ENCODE peak calls at places on chromosomes 7 and 10, in seven cellular contexts. R is Panc1, V is HCT116, J is brain microvascular endothelial cell, T is psoas muscle, B is lower lobe of right lung, L is AG04450. H is an unnamed sample. For H3K27me3, the result is how much of the 10 kb centered on the place peaks cover.

GRCh38 chr7:71896535-71896934 is 515.6 kb downstream of the CALN1 start:
- DNase-seq in R (no peak), V (no peak), J (no peak), T (no peak), B (no peak), L (no peak), H (no peak)

GRCh38 chr7:27098493-27099223 is 2.9 kb upstream of the HOXA1 start:
- DNase-seq in R (no peak), V (no peak), J (no peak), T (peak), B (no peak), L (no peak), H (no peak)

GRCh38 chr7:93132216-93132615 is 14.4 kb upstream of the SAMD9 start:
- DNase-seq in R (no peak), V (no peak), J (no peak), T (no peak), B (no peak), L (no peak), H (no peak)

GRCh38 chr10:104054430-104054829 is 31.2 kb downstream of the COL17A1 start:
- DNase-seq in R (no peak), V (no peak), J (no peak), T (no peak), B (no peak), L (peak), H (no peak)

GRCh38 chr7:139505563-139505962 is 17.9 kb upstream of the CLEC2L start:
- DNase-seq in R (no peak), V (peak), J (no peak), T (no peak), B (no peak), L (no peak), H (no peak)

GRCh38 chr7:37318541-37318940 is 130.1 kb downstream of the ELMO1 start:
- DNase-seq in R (no peak), V (no peak), J (no peak), T (no peak), B (no peak), L (no peak), H (no peak)

GRCh38 chr10:110376021-110376773 is 71.5 kb upstream of the SMNDC1 start:
- DNase-seq in R (no peak), V (no peak), J (no peak), T (no peak), B (peak), L (no peak), H (peak)

GRCh38 chr7:20229652-20230500 is 12.7 kb upstream of the MACC1 start:
- DNase-seq in R (no peak), V (no peak), J (peak), T (no peak), B (no peak), L (peak), H (no peak)

GRCh38 chr7:38311329-38311937 is 38.0 kb upstream of the TARP start:
- DNase-seq in R (no peak), V (no peak), J (no peak), T (peak), B (peak), L (no peak), H (peak)

GRCh38 chr7:55474944-55475911 is 97.1 kb downstream of the VOPP1 start:
- DNase-seq in R (no peak), V (no peak), J (no peak), T (no peak), B (no peak), L (no peak), H (peak)

GRCh38 chr7:139813141-139813540 is 15.9 kb upstream of the TBXAS1 start:
- DNase-seq in R (no peak), V (no peak), J (no peak), T (no peak), B (no peak), L (no peak), H (no peak)

GRCh38 chr10:60167056-60167455 is 222.6 kb downstream of the ANK3 start:
- DNase-seq in R (no peak), V (no peak), J (no peak), T (no peak), B (no peak), L (no peak), H (no peak)

GRCh38 chr10:87961314-87961713 is 97.9 kb downstream of the PTEN start:
- DNase-seq in R (peak), V (no peak), J (peak), T (no peak), B (no peak), L (no peak), H (no peak)

GRCh38 chr10:100886544-100886943 is 26.2 kb upstream of the SLF2 start:
- DNase-seq in R (no peak), V (no peak), J (no peak), T (no peak), B (no peak), L (no peak), H (no peak)

GRCh38 chr7:151351027-151351426 is 9.4 kb downstream of the NUB1 start:
- DNase-seq in R (no peak), V (no peak), J (no peak), T (no peak), B (no peak), L (no peak), H (peak)

GRCh38 chr10:88952647-88953111 is at the start of gene ACTA2:
- DNase-seq in R (no peak), V (no peak), J (peak), T (no peak), B (no peak), L (peak), H (no peak)

GRCh38 chr7:19752045-19752444 is 21.4 kb downstream of the TMEM196 start:
- DNase-seq in R (no peak), V (no peak), J (no peak), T (no peak), B (no peak), L (no peak), H (no peak)

GRCh38 chr10:12530017-12530416 is 180.7 kb downstream of the CAMK1D start:
- DNase-seq in R (no peak), V (no peak), J (no peak), T (no peak), B (no peak), L (no peak), H (no peak)

GRCh38 chr7:50339990-50340500 is 35.5 kb downstream of the IKZF1 start:
- DNase-seq in R (no peak), V (no peak), J (no peak), T (no peak), B (no peak), L (no peak), H (peak)

GRCh38 chr10:121080324-121080807 is 229.2 kb downstream of the WDR11 start:
- DNase-seq in R (no peak), V (no peak), J (no peak), T (peak), B (no peak), L (no peak), H (no peak)

GRCh38 chr7:95718556-95719410 is 53.6 kb upstream of the DYNC1I1 start:
- DNase-seq in R (peak), V (peak), J (no peak), T (no peak), B (no peak), L (no peak), H (no peak)

DNA sequence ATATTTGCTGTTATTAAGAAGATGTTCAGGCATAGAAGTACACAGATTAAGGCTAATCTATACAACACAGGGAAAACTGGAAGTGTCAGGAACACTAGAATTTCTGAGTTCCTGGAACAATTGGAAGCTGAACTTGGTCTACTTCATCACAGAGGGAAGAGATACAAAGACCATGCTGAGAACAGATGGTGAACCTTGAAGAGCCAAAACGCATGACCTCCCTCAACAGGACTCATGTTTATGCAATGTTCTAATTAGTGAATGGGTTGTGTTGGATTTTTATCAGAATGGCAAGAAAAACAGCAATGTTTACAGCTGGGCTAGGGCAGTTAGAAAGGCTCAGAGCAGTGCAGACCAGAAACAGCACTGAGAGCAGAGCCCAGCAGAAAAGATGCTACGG is 94.9 kb downstream of the SFMBT2 start:
- DNase-seq in R (no peak), V (no peak), J (no peak), T (no peak), B (no peak), L (no peak), H (no peak)
- TF ChIP-seq CTCF in R (no peak), V (no peak), J (no peak), T (no peak), B (no peak), L (no peak), H (no peak)

GRCh38 chr10:49611815-49612512 is 1.9 kb downstream of the SLC18A3 start:
- DNase-seq in R (no peak), V (no peak), J (no peak), T (peak), B (no peak), L (no peak), H (peak)

GRCh38 chr10:49610015-49610734 is at the start of gene SLC18A3:
- DNase-seq in R (no peak), V (no peak), J (no peak), T (peak), B (no peak), L (no peak), H (peak)

GRCh38 chr10:49609283-49610014 is 661 bp upstream of the SLC18A3 start:
- DNase-seq in R (no peak), V (no peak), J (no peak), T (peak), B (no peak), L (no peak), H (peak)

GRCh38 chr10:49611166-49611814 is 1.2 kb downstream of the SLC18A3 start:
- DNase-seq in R (no peak), V (no peak), J (no peak), T (peak), B (no peak), L (no peak), H (peak)

GRCh38 chr10:49610735-49611165 is 640 bp downstream of the SLC18A3 start:
- DNase-seq in R (no peak), V (no peak), J (no peak), T (peak), B (no peak), L (no peak), H (peak)
- H3K27me3 ChIP-seq in R (under half), V (under half), J (half or more), T (under half), B (half or more), L (half or more), H (half or more)

GRCh38 chr10:788796-789748 is 99.6 kb upstream of the DIP2C start:
- DNase-seq in R (peak), V (peak), J (peak), T (peak), B (peak), L (peak), H (peak)
- H3K4me3 ChIP-seq in R (peak), V (no peak), J (peak), T (peak), B (peak), L (peak), H (peak)

GRCh38 chr7:73573791-73574190 is 4.6 kb downstream of the TBL2 start:
- DNase-seq in R (no peak), V (no peak), J (no peak), T (no peak), B (peak), L (no peak), H (peak)

GRCh38 chr7:73577627-73578341 is 595 bp downstream of the TBL2 start:
- DNase-seq in R (no peak), V (no peak), J (no peak), T (peak), B (peak), L (no peak), H (peak)

GRCh38 chr7:73573276-73573675 is 5.1 kb downstream of the TBL2 start:
- DNase-seq in R (no peak), V (no peak), J (no peak), T (no peak), B (peak), L (no peak), H (peak)

GRCh38 chr7:73582664-73583202 is 4.4 kb upstream of the TBL2 start:
- DNase-seq in R (no peak), V (no peak), J (no peak), T (peak), B (peak), L (no peak), H (peak)

GRCh38 chr7:73578342-73579124 is at the start of gene TBL2:
- DNase-seq in R (peak), V (peak), J (peak), T (peak), B (peak), L (peak), H (peak)
- TF ChIP-seq CTCF in R (no peak), V (no peak), J (peak), T (peak), B (no peak), L (peak), H (peak)

DNA sequence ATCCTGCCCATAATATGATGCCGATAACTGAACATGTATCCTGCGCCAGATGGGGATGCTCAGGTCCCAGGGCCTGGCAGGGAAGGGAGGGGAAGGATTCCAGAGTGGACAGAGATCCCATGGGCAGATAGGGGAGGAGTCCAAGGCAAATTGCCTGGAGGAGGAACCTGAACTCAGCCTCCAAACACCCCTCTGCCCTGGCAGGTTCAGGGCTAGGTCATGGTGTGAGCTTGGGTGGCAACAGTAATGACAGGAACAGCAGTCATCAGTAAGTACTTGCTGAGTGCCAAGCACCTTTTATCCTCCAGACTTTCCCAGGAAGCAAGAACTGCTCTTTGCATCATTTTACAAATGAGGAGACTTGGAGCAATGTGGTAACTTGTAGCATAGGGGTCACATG is 3.8 kb upstream of the PALD1 start:
- DNase-seq in R (no peak), V (no peak), J (no peak), T (peak), B (no peak), L (no peak), H (no peak)
- H3K27me3 ChIP-seq in R (under half), V (under half), J (under half), T (under half), B (under half), L (half or more), H (under half)

DNA sequence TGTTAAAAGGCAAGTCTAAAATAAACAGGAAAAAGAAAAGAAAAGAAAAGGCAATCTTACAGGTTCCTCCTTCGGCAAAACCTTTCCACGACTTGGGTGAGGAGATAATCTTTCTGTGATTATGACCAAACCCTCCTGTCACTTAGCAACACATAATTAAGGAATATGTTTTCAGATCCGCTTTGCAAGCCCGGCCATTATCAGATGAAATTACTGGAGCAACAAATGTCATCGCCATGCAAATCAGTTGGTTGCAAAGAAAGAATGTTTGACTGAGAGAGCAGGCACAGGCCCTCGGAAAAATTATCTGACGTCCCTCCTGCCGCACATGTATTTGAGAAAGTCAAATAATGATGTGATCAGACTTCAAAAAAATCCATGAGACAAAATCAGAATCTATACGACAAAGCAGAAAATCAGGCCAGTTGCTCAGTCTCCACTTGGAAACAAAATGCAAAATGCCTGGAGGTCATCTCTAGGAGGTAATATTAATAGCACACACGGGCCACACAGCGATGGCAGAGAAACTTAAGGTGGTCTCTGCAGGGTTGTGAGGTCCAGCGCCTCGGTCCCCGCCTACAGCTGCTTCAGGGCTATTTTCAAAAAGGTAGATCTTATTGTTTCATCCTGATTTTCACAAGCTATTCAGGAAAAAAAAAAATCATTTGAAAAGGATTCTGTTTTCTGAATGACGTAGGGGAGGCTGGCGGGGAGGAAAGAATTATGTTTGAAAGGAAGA is 82.7 kb downstream of the ZRANB1 start:
- DNase-seq in R (no peak), V (no peak), J (no peak), T (peak), B (peak), L (no peak), H (no peak)
- H3K4me3 ChIP-seq in R (no peak), V (no peak), J (no peak), T (no peak), B (no peak), L (no peak), H (no peak)

DNA sequence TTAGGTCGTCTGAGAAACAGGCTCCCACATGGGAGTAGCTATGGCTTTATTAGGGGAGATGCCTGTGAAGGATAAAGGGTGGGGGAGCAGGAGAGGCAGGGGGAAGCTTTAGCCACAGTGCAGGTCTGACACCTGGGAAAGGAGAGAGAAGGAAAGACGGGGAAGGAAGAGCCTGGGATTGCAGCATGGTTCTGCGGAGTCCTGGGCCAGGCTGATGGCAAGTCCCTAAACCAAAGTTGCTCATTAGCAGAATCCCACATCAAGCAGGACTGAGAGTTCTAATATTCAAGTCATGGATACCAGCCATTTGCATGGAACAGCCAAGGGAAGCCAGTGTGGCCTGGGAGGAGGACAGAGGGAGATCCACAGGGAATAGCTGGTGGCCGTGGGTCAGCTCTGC is 414.8 kb downstream of the RPS24 start:
- DNase-seq in R (no peak), V (no peak), J (no peak), T (no peak), B (no peak), L (no peak), H (no peak)
- TF ChIP-seq CTCF in R (no peak), V (no peak), J (no peak), T (no peak), B (no peak), L (no peak), H (no peak)

GRCh38 chr7:1662767-1663166 is 7.3 kb upstream of the ELFN1 start:
- DNase-seq in R (no peak), V (no peak), J (no peak), T (no peak), B (peak), L (no peak), H (peak)

GRCh38 chr7:1661461-1661860 is 8.6 kb upstream of the ELFN1 start:
- DNase-seq in R (no peak), V (no peak), J (no peak), T (no peak), B (no peak), L (no peak), H (no peak)

GRCh38 chr7:1663243-1663642 is 6.8 kb upstream of the ELFN1 start:
- DNase-seq in R (no peak), V (no peak), J (no peak), T (peak), B (peak), L (no peak), H (peak)

GRCh38 chr7:1663857-1664651 is 6.0 kb upstream of the ELFN1 start:
- DNase-seq in R (no peak), V (no peak), J (no peak), T (peak), B (peak), L (no peak), H (peak)

DNA sequence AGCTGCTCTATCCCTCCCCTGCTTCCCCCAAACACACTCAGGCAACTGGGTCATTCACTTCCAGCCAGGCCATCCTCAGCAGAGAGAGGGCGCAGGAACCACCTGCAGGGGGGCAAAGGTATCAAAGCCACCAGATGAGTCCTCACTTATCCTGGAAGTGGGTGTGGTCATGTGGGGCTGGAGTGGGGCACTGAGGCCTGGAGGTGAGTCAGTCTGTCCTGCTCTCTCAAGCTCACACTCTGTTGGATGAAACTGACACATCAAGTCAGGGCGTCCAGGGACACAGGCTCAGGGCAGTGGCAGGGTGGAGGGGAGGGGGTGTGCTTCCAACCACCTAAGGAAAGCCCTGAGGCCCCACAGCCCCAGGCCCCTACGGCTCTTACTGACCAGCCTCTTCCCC is 8.0 kb upstream of the ELFN1 start:
- DNase-seq in R (no peak), V (no peak), J (no peak), T (peak), B (peak), L (no peak), H (peak)
- H3K27me3 ChIP-seq in R (under half), V (under half), J (under half), T (under half), B (half or more), L (under half), H (under half)

DNA sequence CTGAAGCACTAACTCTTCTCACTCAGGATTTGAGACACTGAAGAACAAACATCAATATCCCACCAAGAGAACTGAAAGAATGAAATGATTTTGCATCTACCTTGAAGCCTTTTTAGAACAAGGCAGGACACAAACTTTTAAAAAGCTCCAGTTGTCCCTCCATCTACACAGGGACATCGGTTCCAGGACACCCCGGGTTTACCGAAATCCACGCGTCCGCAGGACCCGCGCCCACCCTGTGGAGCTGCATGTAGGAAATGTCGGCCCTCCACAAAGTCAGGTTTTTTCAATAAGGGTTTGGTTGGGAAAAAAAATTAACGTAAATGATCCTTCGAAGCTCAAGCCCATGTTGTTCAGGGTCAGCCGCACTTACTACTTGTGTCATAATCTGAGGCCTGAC is 94.0 kb downstream of the DIP2C start:
- DNase-seq in R (no peak), V (no peak), J (no peak), T (no peak), B (no peak), L (no peak), H (no peak)
- H3K4me3 ChIP-seq in R (no peak), V (no peak), J (no peak), T (no peak), B (no peak), L (no peak), H (no peak)

H was measured in spleen.